ENCODE peak calls at places on chromosomes 12 and 14, in five cellular contexts. H, L, Q, F and T are unnamed samples.

GRCh38 chr12:121796855-121797751 is 3.6 kb upstream of the RHOF start:
- DNase-seq in H (peak), Q (peak), L (peak), F (peak), T (peak)

GRCh38 chr12:123897221-123897620 is 75.4 kb downstream of the CCDC92 start:
- DNase-seq in H (no peak), F (no peak), L (no peak), Q (no peak), T (no peak)

GRCh38 chr14:81784084-81784483 is 250.4 kb upstream of the SEL1L start:
- DNase-seq in F (no peak), H (no peak), Q (no peak), L (no peak), T (no peak)

GRCh38 chr12:126258190-126258589 is 1193.0 kb downstream of the AACS start:
- DNase-seq in F (no peak), L (no peak), H (no peak), Q (no peak), T (no peak)

GRCh38 chr14:67940894-67941455 is 121.4 kb downstream of the RAD51B start:
- DNase-seq in L (peak), F (no peak), Q (peak), H (no peak), T (no peak)

GRCh38 chr12:54287316-54288157 is 7.0 kb downstream of the HNRNPA1 start:
- DNase-seq in L (no peak), F (no peak), H (no peak), Q (no peak), T (no peak)

GRCh38 chr14:89425931-89426330 is 8.9 kb upstream of the FOXN3 start:
- DNase-seq in L (peak), Q (no peak), H (no peak), F (no peak), T (no peak)

GRCh38 chr14:105430535-105430934 is 10.9 kb downstream of the MTA1 start:
- DNase-seq in F (no peak), H (no peak), L (peak), Q (peak), T (peak)

GRCh38 chr14:91108941-91109611 is 4.8 kb upstream of the DGLUCY start:
- DNase-seq in F (no peak), H (no peak), Q (peak), L (peak), T (no peak)

GRCh38 chr12:88052686-88053085 is 23.5 kb upstream of the C12orf50 start:
- DNase-seq in L (peak), H (no peak), F (no peak), Q (peak), T (no peak)

GRCh38 chr12:84054811-84055210 is 857.8 kb downstream of the SLC6A15 start:
- DNase-seq in Q (no peak), L (no peak), F (no peak), H (no peak), T (no peak)

GRCh38 chr14:56702515-56702914 is 107.8 kb downstream of the OTX2 start:
- DNase-seq in Q (no peak), F (no peak), L (no peak), H (no peak), T (no peak)

GRCh38 chr14:36161781-36162180 is 14.7 kb downstream of the PTCSC3 start:
- DNase-seq in L (no peak), H (no peak), Q (no peak), F (peak), T (no peak)

GRCh38 chr14:64400829-64401459 is 12.8 kb downstream of the MTHFD1 start:
- DNase-seq in H (peak), F (no peak), Q (no peak), L (peak), T (no peak)

GRCh38 chr12:104953323-104953722 is 4.8 kb downstream of the SLC41A2 start:
- DNase-seq in F (no peak), H (no peak), Q (peak), L (no peak), T (no peak)

GRCh38 chr12:76777765-76778216 is 13.9 kb downstream of the ZDHHC17 start:
- DNase-seq in F (no peak), Q (no peak), L (no peak), H (no peak), T (no peak)

GRCh38 chr12:113461666-113462065 is 10.0 kb downstream of the LHX5 start:
- DNase-seq in F (no peak), Q (no peak), H (no peak), L (no peak), T (no peak)

GRCh38 chr12:110680032-110680431 is 8.9 kb downstream of the HVCN1 start:
- DNase-seq in F (no peak), H (no peak), Q (no peak), L (no peak), T (no peak)

GRCh38 chr14:104694991-104695659 is 5.7 kb downstream of the INF2 start:
- DNase-seq in H (no peak), L (no peak), F (no peak), Q (no peak), T (no peak)

GRCh38 chr12:15910864-15911696 is at the start of gene DERA:
- DNase-seq in F (peak), Q (peak), L (peak), H (peak), T (peak)

GRCh38 chr12:19739195-19739776 is 300.0 kb downstream of the AEBP2 start:
- DNase-seq in Q (peak), H (no peak), L (peak), F (no peak), T (no peak)

GRCh38 chr14:78022059-78022458 is 148.1 kb upstream of the NRXN3 start:
- DNase-seq in H (no peak), F (peak), Q (peak), L (peak), T (no peak)

GRCh38 chr14:32996343-32996742 is 57.7 kb downstream of the NPAS3 start:
- DNase-seq in H (no peak), Q (no peak), L (no peak), F (no peak), T (no peak)

GRCh38 chr14:77305696-77306095 is 15.0 kb downstream of the POMT2 start:
- DNase-seq in F (no peak), L (no peak), H (no peak), Q (no peak), T (no peak)

GRCh38 chr12:49331360-49332222 is 5.4 kb downstream of the C1QL4 start:
- DNase-seq in H (peak), F (peak), Q (peak), L (peak), T (peak)

GRCh38 chr12:120892265-120892664 is 11.9 kb downstream of the SPPL3 start:
- DNase-seq in L (no peak), H (no peak), F (no peak), Q (no peak), T (no peak)

GRCh38 chr12:50218386-50218785 is 51.2 kb upstream of the CERS5 start:
- DNase-seq in H (no peak), Q (no peak), L (no peak), F (no peak), T (no peak)

GRCh38 chr12:40312982-40313576 is 88.3 kb downstream of the LRRK2 start:
- DNase-seq in F (no peak), L (no peak), Q (no peak), H (no peak), T (no peak)

GRCh38 chr12:113048716-113049127 is 7.8 kb upstream of the DTX1 start:
- DNase-seq in F (no peak), L (peak), H (no peak), Q (peak), T (peak)

GRCh38 chr14:73731111-73731510 is 16.9 kb upstream of the PNMA1 start:
- DNase-seq in F (no peak), H (no peak), L (no peak), Q (peak), T (no peak)

GRCh38 chr14:105257464-105257863 is 9.1 kb downstream of the BTBD6 start:
- DNase-seq in L (no peak), Q (no peak), F (no peak), H (no peak), T (no peak)

GRCh38 chr12:113609692-113610469 is 138.2 kb upstream of the LHX5 start:
- DNase-seq in F (peak), H (no peak), Q (no peak), L (no peak), T (no peak)

GRCh38 chr12:116213014-116213413 is 64.5 kb downstream of the MED13L start:
- DNase-seq in F (no peak), H (no peak), Q (no peak), L (no peak), T (no peak)

GRCh38 chr14:22558221-22558913 is 30.7 kb downstream of the DAD1 start:
- DNase-seq in Q (peak), H (no peak), L (no peak), F (peak), T (no peak)

GRCh38 chr12:40152783-40153383 is 47.0 kb upstream of the SLC2A13 start:
- DNase-seq in F (peak), H (no peak), Q (peak), L (peak), T (peak)

GRCh38 chr12:53755451-53756290 is 3.9 kb upstream of the CISTR start:
- DNase-seq in H (no peak), Q (no peak), L (no peak), F (peak), T (no peak)

GRCh38 chr14:68466491-68466977 is 326.3 kb downstream of the ZFP36L1 start:
- DNase-seq in Q (peak), H (no peak), F (no peak), L (no peak), T (no peak)

GRCh38 chr14:90615444-90616095 is 200.7 kb downstream of the TTC7B start:
- DNase-seq in Q (no peak), L (no peak), F (no peak), H (no peak), T (no peak)

GRCh38 chr12:72692338-72692737 is 420.2 kb downstream of the TRHDE start:
- DNase-seq in Q (no peak), H (no peak), L (no peak), F (no peak), T (no peak)

GRCh38 chr14:105059035-105059916 is 6.0 kb downstream of the GPR132 start:
- DNase-seq in Q (peak), F (peak), L (peak), H (peak), T (no peak)

DNA sequence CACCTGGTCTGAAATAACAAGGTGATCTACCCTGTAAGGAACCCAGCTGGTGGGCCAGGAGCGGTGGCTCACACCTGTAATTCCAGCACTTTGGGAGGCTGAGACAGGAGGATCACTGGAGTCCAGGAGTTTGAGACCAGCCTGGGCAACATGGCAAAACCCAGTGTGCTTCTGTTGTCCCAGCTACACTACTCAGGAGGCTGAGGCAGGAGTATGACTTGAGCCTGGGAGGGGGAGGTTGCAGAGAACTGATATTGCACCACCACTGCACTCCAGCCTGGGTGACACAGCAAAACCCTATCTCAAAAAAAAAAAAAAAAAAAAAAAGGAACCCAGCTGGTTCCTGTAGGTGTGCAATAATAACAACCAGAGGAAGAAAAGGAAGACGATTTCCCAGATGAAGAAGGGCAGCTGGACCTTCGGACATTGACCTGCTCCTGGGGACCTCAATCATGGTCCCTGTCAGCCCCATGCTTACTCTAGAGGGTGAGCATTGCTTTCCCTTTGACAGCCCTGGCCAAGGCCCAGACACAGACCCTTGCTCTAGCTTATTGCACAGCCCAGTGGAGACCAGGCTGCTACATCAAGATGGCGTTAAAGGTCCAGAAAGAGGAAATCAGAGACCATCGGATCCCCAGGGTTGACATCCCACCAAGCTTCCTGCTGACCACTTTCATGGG is 5.4 kb downstream of the FOS start:
- DNase-seq in L (no peak), Q (peak), H (no peak), F (no peak), T (no peak)
- TF ChIP-seq POLR2A in L (no peak), Q (peak), H (no peak), F (no peak), T (no peak)

GRCh38 chr12:47078733-47079364 is 572 bp upstream of the PCED1B start:
- DNase-seq in H (no peak), L (peak), F (no peak), Q (peak), T (peak)
- TF ChIP-seq POLR2A in H (no peak), L (no peak), F (no peak), Q (no peak), T (no peak)

DNA sequence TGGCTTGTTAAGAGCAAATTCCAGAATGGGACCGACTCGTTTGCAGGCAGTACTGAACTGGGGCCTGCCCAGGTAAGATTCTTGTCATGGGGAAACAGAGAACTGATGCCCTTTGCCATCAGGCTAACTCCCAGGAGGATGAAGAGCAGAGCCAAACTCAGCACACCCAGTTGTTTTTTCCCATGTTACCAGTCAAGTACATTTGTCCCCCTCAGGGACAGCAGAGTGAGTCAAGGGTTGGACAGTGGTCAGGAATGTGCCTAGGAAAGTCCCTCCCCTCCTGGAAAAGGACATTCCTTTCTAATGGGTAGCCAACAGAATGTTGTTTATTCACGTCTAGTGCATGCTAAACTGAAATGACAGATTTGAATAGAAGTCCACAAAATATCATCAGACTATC is 1.6 kb downstream of the ART4 start:
- DNase-seq in L (peak), Q (peak), H (peak), F (no peak), T (no peak)
- TF ChIP-seq POLR2A in L (peak), Q (peak), H (peak), F (no peak), T (no peak)

GRCh38 chr12:89353188-89353822 is 1.0 kb upstream of the DUSP6 start:
- DNase-seq in L (peak), Q (peak), H (peak), F (peak), T (peak)
- TF ChIP-seq POLR2A in L (peak), Q (peak), H (peak), F (no peak), T (no peak)

GRCh38 chr12:52078276-52078675 is 1.2 kb upstream of the SMIM41 start:
- DNase-seq in H (no peak), F (no peak), Q (no peak), L (no peak), T (no peak)

GRCh38 chr12:52082026-52082667 is 2.6 kb downstream of the SMIM41 start:
- DNase-seq in L (no peak), F (no peak), Q (no peak), H (peak), T (peak)

GRCh38 chr12:52080403-52081201 is 1.1 kb downstream of the SMIM41 start:
- DNase-seq in F (no peak), H (no peak), Q (no peak), L (no peak), T (peak)

GRCh38 chr12:52081263-52081733 is 1.8 kb downstream of the SMIM41 start:
- DNase-seq in L (peak), Q (no peak), F (no peak), H (no peak), T (peak)

GRCh38 chr12:52079576-52080402 is at the start of gene SMIM41:
- DNase-seq in H (no peak), F (peak), Q (no peak), L (no peak), T (peak)
- TF ChIP-seq POLR2A in H (no peak), F (peak), Q (no peak), L (no peak), T (no peak)